ENCODE peak calls at places on chromosomes 5 and 9, in four cellular contexts. B is GM12878, H is H1, S is HCT116. N is an unnamed sample.
A peak's percentile ranks its signal among the peaks of the same experiment; 100 is the strongest.

GRCh38 chr9:126474201-126474765 is 139.4 kb upstream of the LMX1B start:
- DNase-seq in B (no peak), H (no peak), S (no peak), N (no peak)

GRCh38 chr9:80285325-80285724 is 713.6 kb downstream of the TLE4 start:
- DNase-seq in S (no peak), H (no peak), B (no peak), N (no peak)

GRCh38 chr5:63963080-63963735 is 963 bp upstream of the HTR1A start:
- DNase-seq in B (peak; percentile 1), S (peak; percentile 19), H (peak; percentile 75), N (peak; percentile 28)

GRCh38 chr9:95819636-95820035 is 55.9 kb upstream of the ERCC6L2 start:
- DNase-seq in B (no peak), S (no peak), H (no peak), N (no peak)

GRCh38 chr5:1546556-1546955 is 22.8 kb upstream of the LPCAT1 start:
- DNase-seq in H (peak; percentile 45), B (no peak), S (no peak), N (no peak)

GRCh38 chr9:129587487-129588262 is 33.2 kb downstream of the C9orf50 start:
- DNase-seq in B (no peak), S (peak; percentile 95), H (no peak), N (peak; percentile 95)

GRCh38 chr5:97979740-97980139 is 793.7 kb upstream of the RGMB start:
- DNase-seq in B (no peak), S (no peak), H (no peak), N (no peak)

GRCh38 chr5:101143526-101143925 is 240.4 kb upstream of the ST8SIA4 start:
- DNase-seq in H (no peak), S (no peak), B (no peak), N (no peak)

GRCh38 chr9:8234286-8234819 is 434.8 kb upstream of the DMAC1 start:
- DNase-seq in H (peak; percentile 45), B (no peak), S (no peak), N (no peak)

GRCh38 chr5:169004551-169004950 is 296.4 kb downstream of the SLIT3 start:
- DNase-seq in S (no peak), B (no peak), H (no peak), N (no peak)

GRCh38 chr9:108786756-108787663 is 68.8 kb downstream of the ACTL7B start:
- DNase-seq in S (peak; percentile 37), H (no peak), B (no peak), N (no peak)

GRCh38 chr5:126445502-126446174 is 22.4 kb downstream of the GRAMD2B start:
- DNase-seq in B (no peak), S (peak; percentile 35), H (no peak), N (no peak)

GRCh38 chr5:126444137-126444536 is 20.9 kb downstream of the GRAMD2B start:
- DNase-seq in B (no peak), S (no peak), H (no peak), N (no peak)

GRCh38 chr5:126448720-126449119 is 25.5 kb downstream of the GRAMD2B start:
- DNase-seq in S (no peak), B (no peak), H (no peak), N (no peak)

GRCh38 chr5:126449751-126450271 is 26.6 kb downstream of the GRAMD2B start:
- DNase-seq in H (no peak), S (no peak), B (peak; percentile 79), N (no peak)

DNA sequence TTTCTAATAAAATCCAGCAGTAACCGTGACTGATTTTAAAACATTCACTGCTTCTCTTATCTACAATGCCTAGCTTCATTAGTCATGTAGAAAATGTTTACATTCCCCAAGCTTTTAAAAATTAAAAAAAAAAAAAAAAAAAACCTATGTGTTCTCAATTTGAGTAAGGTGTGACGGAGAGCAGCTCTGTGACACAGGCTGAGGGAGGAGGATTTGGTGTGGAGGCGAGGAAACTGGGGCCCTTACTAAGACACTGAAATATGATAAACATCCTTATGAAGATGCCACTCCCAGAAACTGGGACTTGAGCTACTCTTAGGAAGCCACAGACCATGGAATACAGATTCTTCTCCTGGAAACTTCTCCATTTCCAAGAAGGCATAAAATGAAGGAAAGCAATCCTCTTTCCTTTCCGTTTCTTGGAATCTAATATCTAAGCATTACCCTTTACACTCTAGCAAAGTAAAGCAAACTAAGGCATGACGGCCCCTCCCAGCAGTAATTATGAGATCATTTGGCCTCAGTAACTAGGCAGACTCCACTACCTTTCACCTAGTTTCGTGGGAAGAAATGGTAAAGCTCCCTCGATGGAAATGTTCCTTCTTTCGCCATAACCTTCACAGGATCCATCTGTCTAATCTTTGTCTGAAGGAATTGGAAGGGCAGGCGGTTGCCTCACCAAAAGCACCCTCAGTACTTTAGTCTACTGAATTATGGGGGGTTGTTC is 23.5 kb downstream of the GRAMD2B start:
- DNase-seq in H (no peak), S (peak; percentile 71), B (no peak), N (no peak)
- TF ChIP-seq EGR1 in H (no peak), S (no peak), B (no peak), N (no peak)

DNA sequence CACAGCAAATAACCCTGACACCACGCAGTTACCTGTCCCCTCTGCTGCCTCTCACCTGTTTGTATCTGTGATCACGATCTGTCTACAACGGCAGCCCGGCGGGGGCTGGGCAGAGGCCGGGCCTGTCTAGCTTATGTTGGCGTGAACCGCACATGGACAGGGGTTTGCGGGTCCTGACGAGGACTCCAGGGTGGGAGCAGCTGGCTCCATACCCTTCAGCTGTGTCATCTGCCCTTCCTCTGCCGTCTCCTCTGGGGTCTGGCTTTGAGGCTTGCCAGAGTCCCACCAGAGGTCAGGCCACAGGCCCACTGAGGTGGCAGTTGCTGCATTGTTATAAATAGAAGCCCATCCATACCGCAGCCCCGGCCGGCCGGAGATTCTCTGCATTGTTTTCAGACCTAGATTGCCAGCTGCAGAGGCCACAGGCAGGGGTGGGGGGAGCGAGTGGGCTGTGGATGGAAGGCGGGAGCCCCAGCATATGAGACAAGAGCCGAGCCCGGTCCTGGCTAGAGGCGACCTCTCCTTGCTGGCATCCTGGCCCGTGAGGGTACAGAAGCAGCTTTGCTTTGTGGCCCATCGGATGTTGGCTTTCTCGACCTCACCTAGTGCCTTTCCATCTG is 37.8 kb downstream of the FAM78A start:
- DNase-seq in H (no peak), B (no peak), S (no peak), N (no peak)
- TF ChIP-seq EGR1 in H (no peak), B (no peak), S (no peak), N (no peak)

GRCh38 chr5:81395262-81395661 is 1.3 kb upstream of the ACOT12 start:
- DNase-seq in S (no peak), H (no peak), B (no peak), N (no peak)

GRCh38 chr5:81393430-81393782 is 528 bp downstream of the ACOT12 start:
- DNase-seq in H (no peak), B (no peak), S (no peak), N (no peak)

GRCh38 chr5:81398741-81399140 is 4.8 kb upstream of the ACOT12 start:
- DNase-seq in S (no peak), B (no peak), H (no peak), N (no peak)

GRCh38 chr5:81397169-81397568 is 3.2 kb upstream of the ACOT12 start:
- DNase-seq in B (no peak), S (no peak), H (no peak), N (no peak)

GRCh38 chr5:81393783-81394718 is at the start of gene ACOT12:
- DNase-seq in B (no peak), S (no peak), H (peak; percentile 71), N (no peak)
- TF ChIP-seq EGR1 in B (no peak), S (no peak), H (no peak), N (no peak)

GRCh38 chr9:109815366-109815947 is 35.5 kb downstream of the PALM2AKAP2 start:
- DNase-seq in S (no peak), B (no peak), H (no peak), N (no peak)
- TF ChIP-seq EGR1 in S (no peak), B (no peak), H (no peak), N (no peak)

GRCh38 chr5:50359187-50359586 is 81.9 kb downstream of the EMB start:
- DNase-seq in S (no peak), H (no peak), B (no peak), N (no peak)
- TF ChIP-seq EGR1 in S (no peak), H (no peak), B (no peak), N (no peak)

GRCh38 chr9:116380496-116380995 is 227.0 kb downstream of the PAPPA start:
- DNase-seq in S (no peak), B (no peak), H (no peak), N (no peak)

GRCh38 chr9:116381350-116381749 is 227.8 kb downstream of the PAPPA start:
- DNase-seq in B (no peak), H (no peak), S (no peak), N (no peak)

GRCh38 chr9:116383133-116383532 is 229.5 kb downstream of the PAPPA start:
- DNase-seq in H (no peak), S (no peak), B (no peak), N (no peak)

GRCh38 chr9:116382053-116382452 is 228.5 kb downstream of the PAPPA start:
- DNase-seq in H (no peak), B (no peak), S (no peak), N (no peak)

GRCh38 chr9:116383956-116384355 is 230.4 kb downstream of the PAPPA start:
- DNase-seq in S (no peak), B (no peak), H (no peak), N (no peak)
- TF ChIP-seq EGR1 in S (no peak), B (no peak), H (no peak), N (no peak)

GRCh38 chr5:110031402-110032140 is 341.8 kb downstream of the MAN2A1 start:
- DNase-seq in S (no peak), H (no peak), B (no peak), N (no peak)
- TF ChIP-seq EGR1 in S (no peak), H (no peak), B (no peak), N (no peak)

DNA sequence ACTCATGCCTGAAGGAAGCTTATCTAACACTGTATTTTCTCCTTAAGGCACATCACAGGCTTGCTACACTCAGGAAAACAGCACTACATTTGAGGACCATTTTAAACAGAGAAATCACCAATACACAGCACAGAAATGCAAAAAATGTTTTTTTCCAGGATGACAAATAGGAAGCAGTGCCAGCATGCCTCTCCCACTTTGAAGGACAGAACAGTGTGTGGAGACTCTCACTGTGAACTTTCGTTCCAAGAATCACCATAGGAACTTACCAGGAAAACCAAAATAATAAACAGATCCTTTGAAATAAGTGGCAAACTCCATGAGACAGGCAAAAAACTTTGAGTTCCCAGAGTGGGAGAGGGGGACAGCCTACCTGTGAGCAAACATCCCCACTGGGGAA is 217.8 kb upstream of the MAST4 start:
- DNase-seq in H (no peak), B (no peak), S (no peak), N (no peak)
- TF ChIP-seq EGR1 in H (no peak), B (no peak), S (no peak), N (no peak)